ENCODE peak calls at places on chromosomes 3 and 15, in seven cellular contexts. C is transverse colon; F is HL-60; K is tibial nerve; Z is neuronal stem cell; Q is CD8-positive, alpha-beta memory T cell; A is endothelial cell of umbilical vein. M is an unnamed sample.

GRCh38 chr3:134325106-134325705 is 49.0 kb downstream of the AMOTL2 start:
- DNase-seq in C (no peak), F (no peak), K (no peak), Z (no peak), Q (no peak), A (no peak), M (no peak)

GRCh38 chr3:76500746-76501275 is 539.1 kb upstream of the ROBO2 start:
- DNase-seq in C (no peak), F (no peak), K (no peak), Z (no peak), Q (no peak), A (no peak), M (no peak)

GRCh38 chr15:56794150-56794922 is 61.0 kb upstream of the ZNF280D start:
- DNase-seq in C (no peak), F (no peak), K (no peak), Z (no peak), Q (no peak), A (no peak), M (no peak)

GRCh38 chr15:94206463-94207167 is 24.7 kb upstream of the MCTP2 start:
- DNase-seq in C (no peak), F (peak), K (no peak), Z (no peak), Q (no peak), A (no peak), M (no peak)

GRCh38 chr15:91801836-91802534 is 51.5 kb upstream of the SLCO3A1 start:
- DNase-seq in C (no peak), F (no peak), K (no peak), Z (no peak), Q (no peak), A (no peak), M (no peak)

GRCh38 chr15:63528138-63528659 is 23.8 kb downstream of the USP3 start:
- DNase-seq in C (no peak), F (no peak), K (no peak), Z (no peak), Q (no peak), A (no peak), M (no peak)

GRCh38 chr3:170867143-170867542 is 2.9 kb downstream of the RPL22L1 start:
- DNase-seq in C (no peak), F (peak), K (no peak), Z (no peak), Q (no peak), A (no peak), M (no peak)

GRCh38 chr15:51649659-51650521 is 27.3 kb upstream of the DMXL2 start:
- DNase-seq in C (peak), F (peak), K (no peak), Z (peak), Q (no peak), A (peak), M (no peak)

GRCh38 chr3:100140976-100141375 is 26.7 kb upstream of the FILIP1L start:
- DNase-seq in C (no peak), F (no peak), K (no peak), Z (no peak), Q (no peak), A (no peak), M (no peak)

GRCh38 chr3:34206996-34207395 is 408.6 kb downstream of the PDCD6IP start:
- DNase-seq in C (no peak), F (no peak), K (no peak), Z (peak), Q (no peak), A (peak), M (no peak)

GRCh38 chr3:51712963-51713362 is 6.1 kb downstream of the GRM2 start:
- DNase-seq in C (no peak), F (no peak), K (no peak), Z (no peak), Q (no peak), A (no peak), M (no peak)

GRCh38 chr15:75733761-75734651 is 21.4 kb upstream of the CSPG4 start:
- DNase-seq in C (no peak), F (no peak), K (no peak), Z (no peak), Q (peak), A (no peak), M (no peak)

GRCh38 chr3:4716731-4717362 is 223.7 kb downstream of the ITPR1 start:
- DNase-seq in C (no peak), F (no peak), K (no peak), Z (no peak), Q (no peak), A (no peak), M (no peak)

GRCh38 chr3:134449277-134449676 is 36.5 kb downstream of the ANAPC13 start:
- DNase-seq in C (peak), F (no peak), K (no peak), Z (no peak), Q (no peak), A (peak), M (no peak)

GRCh38 chr3:151386063-151386462 is 1.5 kb upstream of the P2RY12 start:
- DNase-seq in C (no peak), F (no peak), K (no peak), Z (no peak), Q (no peak), A (no peak), M (no peak)

GRCh38 chr15:74869726-74870407 is 3.3 kb downstream of the SCAMP2 start:
- DNase-seq in C (peak), F (peak), K (no peak), Z (no peak), Q (peak), A (peak), M (peak)

GRCh38 chr15:39628821-39629220 is 47.9 kb downstream of the THBS1 start:
- DNase-seq in C (no peak), F (no peak), K (no peak), Z (no peak), Q (no peak), A (peak), M (no peak)
- H3K4me3 ChIP-seq in C (no peak), F (no peak), K (no peak), Z (no peak), Q (peak), A (no peak), M (no peak)

GRCh38 chr15:39785806-39786205 is 3.2 kb upstream of the FSIP1 start:
- DNase-seq in C (no peak), F (no peak), K (no peak), Z (no peak), Q (no peak), A (no peak), M (no peak)

GRCh38 chr15:39784638-39785037 is 2.0 kb upstream of the FSIP1 start:
- DNase-seq in C (no peak), F (no peak), K (no peak), Z (no peak), Q (no peak), A (no peak), M (no peak)

GRCh38 chr15:39786444-39787056 is 3.9 kb upstream of the FSIP1 start:
- DNase-seq in C (no peak), F (peak), K (no peak), Z (peak), Q (no peak), A (peak), M (no peak)

GRCh38 chr15:39784125-39784524 is 1.5 kb upstream of the FSIP1 start:
- DNase-seq in C (no peak), F (no peak), K (no peak), Z (no peak), Q (no peak), A (peak), M (no peak)

DNA sequence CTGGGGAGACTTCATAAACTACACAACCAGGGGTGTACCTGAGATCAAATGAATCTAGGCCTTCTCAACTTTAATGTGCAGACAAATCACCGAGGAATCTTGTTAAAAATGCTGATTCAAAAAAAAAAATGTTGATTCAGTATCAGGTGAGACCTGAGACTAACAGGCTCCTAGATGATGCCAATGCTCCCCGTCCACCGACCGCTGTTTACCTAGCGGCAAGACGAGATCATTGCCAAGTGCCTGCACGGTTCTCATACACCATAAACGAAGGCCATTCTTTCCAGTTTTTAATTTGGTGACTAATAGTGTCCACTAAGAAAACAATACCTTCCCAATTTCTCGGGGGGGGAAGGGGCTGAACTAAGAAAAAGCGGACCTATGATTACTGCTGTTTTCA is 2.5 kb upstream of the FSIP1 start:
- DNase-seq in C (no peak), F (no peak), K (no peak), Z (no peak), Q (no peak), A (peak), M (no peak)
- H3K4me3 ChIP-seq in C (no peak), F (no peak), K (no peak), Z (no peak), Q (no peak), A (no peak), M (no peak)

GRCh38 chr3:73503781-73504180 is 121.0 kb downstream of the PDZRN3 start:
- DNase-seq in C (no peak), F (no peak), K (no peak), Z (no peak), Q (no peak), A (no peak), M (no peak)
- H3K4me3 ChIP-seq in C (no peak), F (no peak), K (no peak), Z (no peak), Q (no peak), A (no peak), M (no peak)

DNA sequence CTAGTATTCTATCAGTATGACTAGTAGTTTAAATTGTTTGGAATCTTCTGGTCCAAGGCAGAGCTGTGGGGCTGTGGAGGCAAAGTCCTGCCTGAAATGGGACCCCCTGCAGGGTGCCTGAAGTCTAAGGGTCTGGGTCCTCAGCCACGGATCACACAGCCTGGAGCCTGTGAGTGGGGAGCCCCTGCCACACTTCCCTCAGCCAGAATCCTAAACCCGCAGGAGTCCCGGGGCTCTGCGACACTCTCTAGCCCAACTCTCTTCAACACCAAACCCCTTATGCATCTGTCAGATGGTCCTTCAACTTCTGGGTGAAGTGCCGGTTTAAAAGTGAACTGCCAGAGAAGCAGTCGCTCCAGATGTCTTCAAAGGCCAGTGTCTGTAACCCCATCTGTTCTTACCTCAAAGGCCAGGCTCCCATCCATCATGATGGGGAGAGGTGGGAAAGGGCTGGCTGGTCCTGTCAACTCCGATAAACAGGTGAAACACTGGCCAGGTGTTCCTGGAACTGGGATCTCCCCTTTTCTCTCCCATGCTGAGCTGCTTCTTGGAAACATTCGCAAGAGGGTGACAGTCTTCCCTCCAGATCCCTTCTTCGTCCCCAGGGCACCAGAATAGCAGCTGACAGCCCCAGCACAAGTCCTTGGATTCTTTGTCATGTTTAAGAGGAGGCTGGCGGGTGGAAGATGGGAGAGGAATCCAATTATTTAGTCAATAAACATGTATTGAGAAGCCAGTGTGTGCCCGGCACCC is 45.6 kb downstream of the CPN2 start:
- DNase-seq in C (no peak), F (no peak), K (no peak), Z (no peak), Q (no peak), A (no peak), M (no peak)
- H3K4me3 ChIP-seq in C (no peak), F (no peak), K (no peak), Z (no peak), Q (no peak), A (no peak), M (no peak)

GRCh38 chr3:111737712-111738097 is 121.4 kb upstream of the PHLDB2 start:
- DNase-seq in C (peak), F (no peak), K (peak), Z (no peak), Q (no peak), A (no peak), M (peak)

GRCh38 chr3:111735271-111735758 is 123.8 kb upstream of the PHLDB2 start:
- DNase-seq in C (no peak), F (no peak), K (no peak), Z (no peak), Q (no peak), A (peak), M (no peak)

GRCh38 chr3:111737056-111737711 is 121.9 kb upstream of the PHLDB2 start:
- DNase-seq in C (no peak), F (no peak), K (no peak), Z (no peak), Q (no peak), A (peak), M (no peak)

GRCh38 chr3:111734652-111735051 is 124.4 kb upstream of the PHLDB2 start:
- DNase-seq in C (no peak), F (no peak), K (no peak), Z (no peak), Q (no peak), A (no peak), M (no peak)

GRCh38 chr3:111735912-111736311 is 123.2 kb upstream of the PHLDB2 start:
- DNase-seq in C (no peak), F (no peak), K (no peak), Z (no peak), Q (no peak), A (no peak), M (no peak)
- H3K4me3 ChIP-seq in C (no peak), F (no peak), K (no peak), Z (no peak), Q (no peak), A (no peak), M (no peak)